ENCODE peak calls at places on chromosomes 13 and 19, in nine cellular contexts. R is osteocyte, Q is PC-3, E is mesothelial cell of epicardium, A is brain microvascular endothelial cell, W is HFFc6, P is adrenal gland, U is HCT116, O is cardiac fibroblast. N is an unnamed sample.

GRCh38 chr13:98033277-98034247 is 80.1 kb downstream of the IPO5 start:
- DNase-seq in Q (peak), U (peak), O (peak), P (peak), A (peak), R (no peak), E (no peak), W (peak), N (no peak)

GRCh38 chr19:3481241-3482090 is 1.1 kb upstream of the SMIM24 start:
- DNase-seq in U (no peak), P (no peak), A (no peak), W (no peak), R (no peak), E (no peak), Q (no peak), O (no peak), N (no peak)

GRCh38 chr13:22108283-22108897 is 437.5 kb downstream of the FGF9 start:
- DNase-seq in P (no peak), A (no peak), O (no peak), R (no peak), Q (peak), E (no peak), W (no peak), U (no peak), N (no peak)

GRCh38 chr13:73849292-73849691 is 284.9 kb downstream of the KLF12 start:
- DNase-seq in W (peak), U (peak), A (peak), Q (peak), E (no peak), O (peak), R (no peak), P (no peak), N (peak)

GRCh38 chr19:34336781-34337271 is 28.2 kb upstream of the GPI start:
- DNase-seq in O (peak), W (peak), P (no peak), E (no peak), A (no peak), Q (peak), U (peak), R (no peak), N (peak)

GRCh38 chr19:55611983-55612645 is 6.7 kb downstream of the ZNF865 start:
- DNase-seq in R (no peak), E (no peak), W (no peak), O (no peak), Q (no peak), P (no peak), A (no peak), U (no peak), N (no peak)

GRCh38 chr19:41620171-41620570 is 6.7 kb downstream of the CEACAM4 start:
- DNase-seq in W (no peak), P (no peak), U (no peak), Q (no peak), O (no peak), A (no peak), E (no peak), R (no peak), N (no peak)

GRCh38 chr13:112719016-112719415 is 29.2 kb downstream of the ATP11A start:
- DNase-seq in E (no peak), W (no peak), Q (no peak), A (no peak), U (no peak), P (no peak), R (no peak), O (no peak), N (no peak)

GRCh38 chr19:44903602-44904425 is 1.8 kb upstream of the APOE start:
- DNase-seq in E (peak), A (peak), U (no peak), R (peak), W (peak), Q (peak), P (peak), O (peak), N (peak)

GRCh38 chr19:36236304-36236945 is 21.5 kb downstream of the ZNF146 start:
- DNase-seq in U (no peak), E (no peak), Q (no peak), A (no peak), P (no peak), W (no peak), R (no peak), O (no peak), N (no peak)

DNA sequence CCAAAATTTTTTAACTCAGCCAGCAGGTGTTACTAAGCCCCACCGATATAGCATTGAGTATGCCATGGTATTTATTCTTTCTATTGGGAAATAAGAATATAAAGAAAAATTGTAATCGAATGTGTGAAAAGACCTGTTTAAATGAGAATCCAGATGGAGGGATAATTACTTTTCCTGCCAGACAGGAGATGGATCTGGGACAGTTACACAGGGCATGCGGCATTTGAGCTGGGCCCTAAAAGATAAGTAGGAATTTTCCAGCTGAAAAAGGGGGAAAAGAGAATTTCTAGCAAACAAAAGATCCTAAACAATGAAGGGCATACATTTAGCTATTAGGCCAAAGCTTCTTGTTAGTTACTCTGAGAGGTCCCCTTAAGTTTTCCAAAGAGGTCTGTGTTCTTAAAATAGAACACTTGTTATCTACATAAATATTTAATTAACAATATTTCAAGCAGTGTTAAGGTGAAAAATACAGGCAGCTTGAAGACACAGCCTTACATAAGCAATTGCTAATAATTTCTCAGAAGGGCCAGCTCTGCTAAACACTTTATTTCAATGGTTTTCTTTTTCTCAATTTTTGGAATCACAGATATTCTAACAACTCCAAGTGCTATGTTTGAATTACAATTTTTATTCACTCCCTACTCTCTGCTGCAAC is 63.7 kb downstream of the TBC1D4 start:
- DNase-seq in A (no peak), U (no peak), E (no peak), R (no peak), P (no peak), O (no peak), W (no peak), Q (no peak), N (no peak)
- TF ChIP-seq CTCF in A (no peak), U (no peak), E (no peak), R (no peak), P (no peak), O (no peak), W (no peak), Q (no peak), N (no peak)

DNA sequence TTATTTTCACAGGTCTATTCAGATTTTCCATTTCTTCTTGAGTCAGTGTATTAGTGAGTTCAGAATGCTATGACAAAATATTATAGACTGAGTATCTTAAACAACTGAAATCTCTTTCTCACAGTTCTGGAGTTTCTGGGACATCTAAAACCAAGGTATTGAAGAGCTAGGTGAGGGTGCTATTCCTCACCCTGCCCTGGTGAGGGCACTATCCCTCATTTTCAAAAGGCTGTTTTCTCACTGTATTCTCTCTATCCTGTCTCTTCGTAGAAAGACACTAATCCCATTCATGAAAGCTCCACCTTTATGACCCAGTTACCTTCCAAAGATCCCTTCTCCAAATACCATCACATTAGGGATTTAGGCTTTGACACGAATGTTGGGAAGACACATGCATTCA is 1617.1 kb downstream of the PCDH9 start:
- DNase-seq in R (no peak), Q (peak), E (no peak), O (no peak), U (peak), P (no peak), W (no peak), A (no peak), N (no peak)
- TF ChIP-seq CTCF in R (peak), Q (peak), E (no peak), O (peak), U (peak), P (no peak), W (peak), A (peak), N (peak)

GRCh38 chr19:5339950-5340636 is 519 bp downstream of the PTPRS start:
- DNase-seq in Q (peak), R (no peak), U (no peak), W (no peak), A (no peak), P (no peak), E (no peak), O (no peak), N (no peak)
- TF ChIP-seq CTCF in Q (peak), R (peak), U (peak), W (peak), A (no peak), P (no peak), E (no peak), O (no peak), N (no peak)

GRCh38 chr13:28953714-28954113 is 133.6 kb downstream of the MTUS2 start:
- DNase-seq in R (no peak), P (no peak), A (no peak), Q (no peak), O (no peak), U (no peak), E (no peak), W (no peak), N (no peak)
- TF ChIP-seq CTCF in R (no peak), P (no peak), A (no peak), Q (peak), O (no peak), U (peak), E (no peak), W (peak), N (no peak)

GRCh38 chr13:24116103-24116502 is 44.4 kb upstream of the SPATA13 start:
- DNase-seq in E (no peak), U (no peak), R (no peak), A (no peak), W (no peak), Q (no peak), P (no peak), O (no peak), N (no peak)
- TF ChIP-seq CTCF in E (no peak), U (no peak), R (no peak), A (no peak), W (no peak), Q (no peak), P (no peak), O (no peak), N (no peak)

N was measured in activated CD8-positive, alpha-beta T cell treated with anti-CD3 and anti-CD28 coated beads for 36 hours.